ENCODE peak calls at places on chromosomes 11 and 22, in nine cellular contexts. One of them, this sample, is unnamed.

GRCh38 chr22:48868554-48868953 is 959.1 kb downstream of the BRD1 start:
- DNase-seq in activated T-helper 9 cell treated with anti-CD3 and anti-CD28 coated beads, Interleukin-2, amount 50 U/mL, for 16 hours: no peak
- DNase-seq in upper lobe of right lung: peak
- DNase-seq in AG08396: no peak
- DNase-seq in ascending aorta: peak
- DNase-seq in NCI-H2029 treated with DMSO at 0.1 percent for 48 hours: no peak
- DNase-seq in endothelial cell: no peak
- DNase-seq in activated CD4-positive, alpha-beta T cell treated with anti-CD3 and anti-CD28 coated beads, Interleukin-2, amount 50 U/mL, for 48 hours: no peak
- DNase-seq in left ventricle myocardium superior: peak
- DNase-seq in this sample: no peak

GRCh38 chr11:64253481-64253880 is 2.2 kb downstream of the PLCB3 start:
- DNase-seq in upper lobe of right lung: peak
- DNase-seq in ascending aorta: no peak
- DNase-seq in endothelial cell: no peak
- DNase-seq in activated CD4-positive, alpha-beta T cell treated with anti-CD3 and anti-CD28 coated beads, Interleukin-2, amount 50 U/mL, for 48 hours: no peak
- DNase-seq in left ventricle myocardium superior: peak
- DNase-seq in activated T-helper 9 cell treated with anti-CD3 and anti-CD28 coated beads, Interleukin-2, amount 50 U/mL, for 16 hours: no peak
- DNase-seq in NCI-H2029 treated with DMSO at 0.1 percent for 48 hours: no peak
- DNase-seq in AG08396: peak
- DNase-seq in this sample: no peak

GRCh38 chr22:29149841-29150555 is 55.7 kb upstream of the EMID1 start:
- DNase-seq in AG08396: no peak
- DNase-seq in activated CD4-positive, alpha-beta T cell treated with anti-CD3 and anti-CD28 coated beads, Interleukin-2, amount 50 U/mL, for 48 hours: no peak
- DNase-seq in ascending aorta: peak
- DNase-seq in endothelial cell: no peak
- DNase-seq in activated T-helper 9 cell treated with anti-CD3 and anti-CD28 coated beads, Interleukin-2, amount 50 U/mL, for 16 hours: no peak
- DNase-seq in left ventricle myocardium superior: peak
- DNase-seq in NCI-H2029 treated with DMSO at 0.1 percent for 48 hours: no peak
- DNase-seq in upper lobe of right lung: peak
- DNase-seq in this sample: no peak

GRCh38 chr11:113274708-113275582 is 39.4 kb upstream of the TTC12 start:
- DNase-seq in ascending aorta: no peak
- DNase-seq in left ventricle myocardium superior: no peak
- DNase-seq in activated CD4-positive, alpha-beta T cell treated with anti-CD3 and anti-CD28 coated beads, Interleukin-2, amount 50 U/mL, for 48 hours: no peak
- DNase-seq in endothelial cell: peak
- DNase-seq in AG08396: no peak
- DNase-seq in upper lobe of right lung: no peak
- DNase-seq in activated T-helper 9 cell treated with anti-CD3 and anti-CD28 coated beads, Interleukin-2, amount 50 U/mL, for 16 hours: no peak
- DNase-seq in NCI-H2029 treated with DMSO at 0.1 percent for 48 hours: no peak
- DNase-seq in this sample: no peak

GRCh38 chr11:2471804-2472096 is 26.9 kb downstream of the KCNQ1 start:
- DNase-seq in activated T-helper 9 cell treated with anti-CD3 and anti-CD28 coated beads, Interleukin-2, amount 50 U/mL, for 16 hours: no peak
- DNase-seq in activated CD4-positive, alpha-beta T cell treated with anti-CD3 and anti-CD28 coated beads, Interleukin-2, amount 50 U/mL, for 48 hours: no peak
- DNase-seq in AG08396: no peak
- DNase-seq in NCI-H2029 treated with DMSO at 0.1 percent for 48 hours: no peak
- DNase-seq in endothelial cell: no peak
- DNase-seq in upper lobe of right lung: no peak
- DNase-seq in ascending aorta: no peak
- DNase-seq in left ventricle myocardium superior: no peak
- DNase-seq in this sample: no peak

GRCh38 chr11:7927635-7928034 is 3.4 kb downstream of the OR10A6 start:
- DNase-seq in activated CD4-positive, alpha-beta T cell treated with anti-CD3 and anti-CD28 coated beads, Interleukin-2, amount 50 U/mL, for 48 hours: no peak
- DNase-seq in endothelial cell: no peak
- DNase-seq in AG08396: no peak
- DNase-seq in upper lobe of right lung: no peak
- DNase-seq in left ventricle myocardium superior: no peak
- DNase-seq in activated T-helper 9 cell treated with anti-CD3 and anti-CD28 coated beads, Interleukin-2, amount 50 U/mL, for 16 hours: no peak
- DNase-seq in ascending aorta: no peak
- DNase-seq in NCI-H2029 treated with DMSO at 0.1 percent for 48 hours: no peak
- DNase-seq in this sample: no peak

GRCh38 chr22:47802446-47802845 is 1040.0 kb downstream of the TBC1D22A start:
- DNase-seq in ascending aorta: no peak
- DNase-seq in upper lobe of right lung: no peak
- DNase-seq in activated T-helper 9 cell treated with anti-CD3 and anti-CD28 coated beads, Interleukin-2, amount 50 U/mL, for 16 hours: no peak
- DNase-seq in left ventricle myocardium superior: no peak
- DNase-seq in endothelial cell: no peak
- DNase-seq in activated CD4-positive, alpha-beta T cell treated with anti-CD3 and anti-CD28 coated beads, Interleukin-2, amount 50 U/mL, for 48 hours: no peak
- DNase-seq in NCI-H2029 treated with DMSO at 0.1 percent for 48 hours: no peak
- DNase-seq in AG08396: no peak
- DNase-seq in this sample: no peak

GRCh38 chr11:210122-210802 is 2.8 kb downstream of the RIC8A start:
- DNase-seq in AG08396: peak
- DNase-seq in endothelial cell: no peak
- DNase-seq in ascending aorta: peak
- DNase-seq in activated CD4-positive, alpha-beta T cell treated with anti-CD3 and anti-CD28 coated beads, Interleukin-2, amount 50 U/mL, for 48 hours: no peak
- DNase-seq in NCI-H2029 treated with DMSO at 0.1 percent for 48 hours: no peak
- DNase-seq in left ventricle myocardium superior: no peak
- DNase-seq in upper lobe of right lung: peak
- DNase-seq in activated T-helper 9 cell treated with anti-CD3 and anti-CD28 coated beads, Interleukin-2, amount 50 U/mL, for 16 hours: no peak
- DNase-seq in this sample: no peak

GRCh38 chr22:49751318-49751967 is 76.2 kb downstream of the BRD1 start:
- DNase-seq in activated T-helper 9 cell treated with anti-CD3 and anti-CD28 coated beads, Interleukin-2, amount 50 U/mL, for 16 hours: no peak
- DNase-seq in endothelial cell: no peak
- DNase-seq in activated CD4-positive, alpha-beta T cell treated with anti-CD3 and anti-CD28 coated beads, Interleukin-2, amount 50 U/mL, for 48 hours: no peak
- DNase-seq in AG08396: no peak
- DNase-seq in NCI-H2029 treated with DMSO at 0.1 percent for 48 hours: no peak
- DNase-seq in ascending aorta: peak
- DNase-seq in left ventricle myocardium superior: no peak
- DNase-seq in upper lobe of right lung: peak
- DNase-seq in this sample: no peak

GRCh38 chr22:32203181-32204105 is 1.4 kb downstream of the RFPL2 start:
- DNase-seq in AG08396: no peak
- DNase-seq in upper lobe of right lung: no peak
- DNase-seq in left ventricle myocardium superior: no peak
- DNase-seq in endothelial cell: no peak
- DNase-seq in activated T-helper 9 cell treated with anti-CD3 and anti-CD28 coated beads, Interleukin-2, amount 50 U/mL, for 16 hours: no peak
- DNase-seq in ascending aorta: no peak
- DNase-seq in NCI-H2029 treated with DMSO at 0.1 percent for 48 hours: no peak
- DNase-seq in activated CD4-positive, alpha-beta T cell treated with anti-CD3 and anti-CD28 coated beads, Interleukin-2, amount 50 U/mL, for 48 hours: no peak
- DNase-seq in this sample: no peak

GRCh38 chr11:125379565-125380343 is 116.3 kb downstream of the FEZ1 start:
- DNase-seq in upper lobe of right lung: no peak
- DNase-seq in activated T-helper 9 cell treated with anti-CD3 and anti-CD28 coated beads, Interleukin-2, amount 50 U/mL, for 16 hours: no peak
- DNase-seq in left ventricle myocardium superior: no peak
- DNase-seq in NCI-H2029 treated with DMSO at 0.1 percent for 48 hours: no peak
- DNase-seq in endothelial cell: no peak
- DNase-seq in ascending aorta: no peak
- DNase-seq in AG08396: no peak
- DNase-seq in activated CD4-positive, alpha-beta T cell treated with anti-CD3 and anti-CD28 coated beads, Interleukin-2, amount 50 U/mL, for 48 hours: no peak
- DNase-seq in this sample: no peak

This sample was measured in effector CD8-positive, alpha-beta T cell.